ENCODE peak calls at places on chromosome 13, in five cellular contexts. R is activated naive CD8-positive, alpha-beta T cell treated with anti-CD3 and anti-CD28 coated beads for 36 hours; A is stimulated activated CD8-positive, alpha-beta memory T cell treated with anti-CD3 and anti-CD28 coated beads, Interleukin-4, amount 100 ng/mL, for 4 hours; K is activated T-cell treated with anti-CD3 and anti-CD28 coated beads, Interleukin-2, amount 50 U/mL, for 72 hours; G is AG04450. N is an unnamed sample.

GRCh38 chr13:67235265-67235664 is 5.1 kb upstream of the PCDH9 start:
- DNase-seq in K (no peak), G (no peak), R (no peak), A (no peak), N (no peak)

GRCh38 chr13:110506859-110507566 is 54.5 kb downstream of the RAB20 start:
- DNase-seq in R (no peak), A (no peak), K (no peak), G (no peak), N (no peak)

GRCh38 chr13:99808786-99809185 is 162.8 kb downstream of the ZIC5 start:
- DNase-seq in R (no peak), G (no peak), A (no peak), K (no peak), N (no peak)

GRCh38 chr13:41458939-41459753 is 1.8 kb downstream of the RGCC start:
- DNase-seq in G (no peak), R (peak; percentile 73), K (peak; percentile 76), A (no peak), N (no peak)

GRCh38 chr13:74136089-74136658 is 2.0 kb upstream of the KLF12 start:
- DNase-seq in G (no peak), K (peak; percentile 55), A (no peak), R (peak; percentile 36), N (peak; percentile 68)

GRCh38 chr13:114065926-114066774 is 66.3 kb downstream of the RASA3 start:
- DNase-seq in K (peak; percentile 45), G (no peak), A (no peak), R (peak; percentile 52), N (no peak)

GRCh38 chr13:46675016-46675415 is 121.9 kb downstream of the ESD start:
- DNase-seq in R (no peak), A (no peak), K (no peak), G (no peak), N (no peak)

GRCh38 chr13:91236182-91236581 is 111.3 kb upstream of the MIR17HG start:
- DNase-seq in A (no peak), G (no peak), K (no peak), R (no peak), N (no peak)

GRCh38 chr13:112956516-112957294 is 12.3 kb upstream of the MCF2L start:
- DNase-seq in A (no peak), G (no peak), K (no peak), R (no peak), N (no peak)

GRCh38 chr13:51451467-51452390 is 1.1 kb downstream of the INTS6 start:
- DNase-seq in K (peak; percentile 83), A (peak; percentile 57), R (peak; percentile 81), G (no peak), N (peak; percentile 51)

GRCh38 chr13:96159731-96160130 is 69.8 kb downstream of the HS6ST3 start:
- DNase-seq in G (no peak), K (no peak), R (no peak), A (no peak), N (no peak)

GRCh38 chr13:112510002-112510780 is 77.8 kb downstream of the TUBGCP3 start:
- DNase-seq in R (no peak), K (no peak), A (no peak), G (peak; percentile 23), N (no peak)

GRCh38 chr13:110187501-110188161 is 119.3 kb downstream of the COL4A1 start:
- DNase-seq in K (no peak), A (no peak), R (no peak), G (peak; percentile 15), N (no peak)

GRCh38 chr13:102911336-102911735 is 65.5 kb downstream of the ERCC5 start:
- DNase-seq in R (no peak), G (no peak), K (no peak), A (no peak), N (no peak)

GRCh38 chr13:44906758-44907157 is 82.5 kb downstream of the NUFIP1 start:
- DNase-seq in K (no peak), A (no peak), G (no peak), R (no peak), N (peak; percentile 74)

GRCh38 chr13:50081106-50081898 is 66.1 kb downstream of the KCNRG start:
- DNase-seq in G (no peak), R (peak; percentile 55), A (peak; percentile 18), K (peak; percentile 65), N (peak; percentile 76)

GRCh38 chr13:90443268-90443667 is 904.2 kb upstream of the MIR17HG start:
- DNase-seq in R (no peak), A (no peak), K (no peak), G (no peak), N (no peak)

GRCh38 chr13:51761638-51762350 is 42.2 kb downstream of the DHRS12 start:
- DNase-seq in R (no peak), K (no peak), G (no peak), A (no peak), N (no peak)

GRCh38 chr13:30846311-30846710 is 59.8 kb upstream of the MEDAG start:
- DNase-seq in A (no peak), K (no peak), R (no peak), G (no peak), N (no peak)

GRCh38 chr13:113322043-113322461 is 25.0 kb downstream of the LAMP1 start:
- DNase-seq in G (no peak), K (no peak), A (no peak), R (no peak), N (no peak)

GRCh38 chr13:34867590-34867989 is 74.5 kb upstream of the NBEA start:
- DNase-seq in G (no peak), A (no peak), K (no peak), R (no peak), N (no peak)

GRCh38 chr13:106492576-106493323 is 42.7 kb downstream of the EFNB2 start:
- DNase-seq in G (no peak), K (no peak), A (no peak), R (no peak), N (no peak)

GRCh38 chr13:66780814-66781213 is 449.3 kb downstream of the PCDH9 start:
- DNase-seq in R (no peak), G (no peak), A (no peak), K (no peak), N (no peak)

GRCh38 chr13:79647518-79647917 is 166.6 kb downstream of the NDFIP2 start:
- DNase-seq in A (no peak), K (no peak), G (no peak), R (no peak), N (no peak)

GRCh38 chr13:42330991-42331390 is 59.0 kb downstream of the AKAP11 start:
- DNase-seq in A (no peak), R (no peak), K (no peak), G (no peak), N (no peak)

GRCh38 chr13:113907637-113908617 is 44.1 kb upstream of the GAS6 start:
- DNase-seq in R (no peak), A (no peak), G (peak; percentile 94), K (no peak), N (no peak)